ENCODE peak calls at places on chromosome 2, in four cellular contexts. One of them, this sample, is unnamed.

GRCh38 chr2:240799183-240799740 is 20.8 kb downstream of the KIF1A start:
- DNase-seq in NCI-H510A: no peak
- DNase-seq in GM23338: no peak
- DNase-seq in WTC11: no peak
- DNase-seq in this sample: peak

GRCh38 chr2:47297767-47298401 is 105.1 kb upstream of the MSH2 start:
- DNase-seq in NCI-H510A: no peak
- DNase-seq in GM23338: no peak
- DNase-seq in WTC11: no peak
- DNase-seq in this sample: no peak

GRCh38 chr2:9057939-9058761 is 54.7 kb upstream of the MBOAT2 start:
- DNase-seq in NCI-H510A: no peak
- DNase-seq in GM23338: no peak
- DNase-seq in WTC11: no peak
- DNase-seq in this sample: no peak

GRCh38 chr2:192035731-192036442 is 158.8 kb downstream of the TMEFF2 start:
- DNase-seq in NCI-H510A: no peak
- DNase-seq in GM23338: no peak
- DNase-seq in WTC11: no peak
- DNase-seq in this sample: no peak

GRCh38 chr2:68709421-68709911 is 25.1 kb upstream of the ARHGAP25 start:
- DNase-seq in NCI-H510A: peak
- DNase-seq in GM23338: peak
- DNase-seq in WTC11: no peak
- DNase-seq in this sample: no peak

GRCh38 chr2:174247474-174248186 is 702 bp downstream of the OLA1 start:
- DNase-seq in NCI-H510A: peak
- DNase-seq in GM23338: peak
- DNase-seq in WTC11: no peak
- DNase-seq in this sample: no peak

GRCh38 chr2:218400930-218401833 is 1.5 kb downstream of the CTDSP1 start:
- DNase-seq in NCI-H510A: no peak
- DNase-seq in GM23338: no peak
- DNase-seq in WTC11: no peak
- DNase-seq in this sample: peak

GRCh38 chr2:227377461-227378351 is 1.4 kb downstream of the TM4SF20 start:
- DNase-seq in NCI-H510A: no peak
- DNase-seq in GM23338: peak
- DNase-seq in WTC11: no peak
- DNase-seq in this sample: no peak

GRCh38 chr2:86603892-86604291 is 19.8 kb downstream of the RNF103 start:
- DNase-seq in NCI-H510A: no peak
- DNase-seq in GM23338: no peak
- DNase-seq in WTC11: no peak
- DNase-seq in this sample: no peak

GRCh38 chr2:233996436-233996835 is 54.1 kb upstream of the SPP2 start:
- DNase-seq in NCI-H510A: no peak
- DNase-seq in GM23338: no peak
- DNase-seq in WTC11: no peak
- DNase-seq in this sample: no peak

GRCh38 chr2:116133563-116133962 is 1680.9 kb upstream of the DDX18 start:
- DNase-seq in NCI-H510A: no peak
- DNase-seq in GM23338: no peak
- DNase-seq in WTC11: no peak
- DNase-seq in this sample: no peak

GRCh38 chr2:138698428-138698827 is 81.8 kb downstream of the NXPH2 start:
- DNase-seq in NCI-H510A: no peak
- DNase-seq in GM23338: no peak
- DNase-seq in WTC11: no peak
- DNase-seq in this sample: no peak

GRCh38 chr2:121664086-121664485 is 14.8 kb upstream of the CLASP1 start:
- DNase-seq in NCI-H510A: no peak
- DNase-seq in GM23338: no peak
- DNase-seq in WTC11: no peak
- DNase-seq in this sample: no peak

GRCh38 chr2:238629064-238629463 is 202.3 kb downstream of the ASB1 start:
- DNase-seq in NCI-H510A: no peak
- DNase-seq in GM23338: no peak
- DNase-seq in WTC11: no peak
- DNase-seq in this sample: no peak

GRCh38 chr2:174667461-174667860 is 69.9 kb upstream of the WIPF1 start:
- DNase-seq in NCI-H510A: no peak
- DNase-seq in GM23338: peak
- DNase-seq in WTC11: no peak
- DNase-seq in this sample: no peak